ENCODE peak calls at places on chromosomes 11 and 22, in ten cellular contexts. B is upper lobe of right lung; I is fibroblast of pulmonary artery; J is AG10803; Z is pancreas; K is AG04449; A is AG09309; S is cardiac muscle cell; V is CD8-positive, alpha-beta T cell; W is left ventricle myocardium inferior. Y is an unnamed sample.

GRCh38 chr11:44372989-44373388 is 63.0 kb upstream of the ALX4 start:
- DNase-seq in B (no peak), I (no peak), J (no peak), Z (no peak), K (no peak), A (no peak), S (no peak), V (no peak), W (no peak), Y (no peak)

GRCh38 chr11:19868871-19869270 is 156.2 kb downstream of the NAV2 start:
- DNase-seq in B (no peak), I (no peak), J (peak), Z (no peak), K (no peak), A (no peak), S (peak), V (no peak), W (no peak), Y (no peak)

GRCh38 chr11:122850076-122850631 is 11.9 kb downstream of the CRTAM start:
- DNase-seq in B (no peak), I (peak), J (no peak), Z (no peak), K (no peak), A (peak), S (peak), V (peak), W (no peak), Y (no peak)

GRCh38 chr11:128726464-128727139 is 32.7 kb downstream of the FLI1 start:
- DNase-seq in B (no peak), I (no peak), J (no peak), Z (no peak), K (no peak), A (no peak), S (no peak), V (peak), W (no peak), Y (no peak)

GRCh38 chr11:129972596-129972995 is 30.0 kb downstream of the PRDM10 start:
- DNase-seq in B (no peak), I (no peak), J (no peak), Z (no peak), K (no peak), A (no peak), S (no peak), V (no peak), W (no peak), Y (no peak)

GRCh38 chr22:44862981-44863860 is 110.8 kb downstream of the ARHGAP8 start:
- DNase-seq in B (no peak), I (no peak), J (no peak), Z (no peak), K (no peak), A (no peak), S (no peak), V (no peak), W (no peak), Y (no peak)

GRCh38 chr11:118503216-118503615 is 24.1 kb upstream of the TTC36 start:
- DNase-seq in B (no peak), I (no peak), J (no peak), Z (no peak), K (no peak), A (no peak), S (no peak), V (no peak), W (no peak), Y (no peak)

GRCh38 chr11:62542750-62543567 is 3.6 kb downstream of the AHNAK start:
- DNase-seq in B (peak), I (peak), J (peak), Z (peak), K (peak), A (no peak), S (peak), V (peak), W (peak), Y (no peak)

GRCh38 chr22:39612811-39613548 is 42.4 kb downstream of the CACNA1I start:
- DNase-seq in B (no peak), I (no peak), J (no peak), Z (no peak), K (no peak), A (no peak), S (no peak), V (peak), W (no peak), Y (no peak)

GRCh38 chr22:20422965-20423635 is 14.5 kb downstream of the SCARF2 start:
- DNase-seq in B (peak), I (no peak), J (peak), Z (peak), K (no peak), A (no peak), S (no peak), V (no peak), W (peak), Y (no peak)

GRCh38 chr11:115100706-115101105 is 403.5 kb downstream of the CADM1 start:
- DNase-seq in B (no peak), I (no peak), J (no peak), Z (no peak), K (no peak), A (no peak), S (no peak), V (no peak), W (no peak), Y (no peak)

GRCh38 chr11:115098037-115098436 is 406.2 kb downstream of the CADM1 start:
- DNase-seq in B (no peak), I (no peak), J (no peak), Z (no peak), K (no peak), A (no peak), S (no peak), V (no peak), W (no peak), Y (no peak)

GRCh38 chr11:115104851-115105453 is 399.3 kb downstream of the CADM1 start:
- DNase-seq in B (no peak), I (no peak), J (no peak), Z (no peak), K (no peak), A (no peak), S (no peak), V (no peak), W (no peak), Y (no peak)

DNA sequence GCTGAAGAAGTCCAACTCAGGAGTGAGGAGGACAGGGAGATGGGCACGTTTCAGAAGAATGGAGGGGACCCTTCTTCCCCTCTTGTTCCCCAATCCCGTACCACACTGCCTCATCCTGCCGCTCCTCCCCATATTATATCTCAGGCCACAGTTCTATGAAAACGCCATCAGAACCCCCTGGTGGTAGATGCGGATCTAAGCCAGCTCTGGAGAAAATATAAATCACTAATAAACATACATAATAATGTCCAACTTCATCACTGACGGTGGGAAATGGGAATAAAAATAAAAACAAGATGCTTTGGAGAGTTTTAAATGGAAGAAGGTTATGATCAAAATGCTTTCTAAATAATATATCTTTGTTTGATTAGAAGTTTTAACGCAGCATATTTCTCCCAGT is 400.3 kb downstream of the CADM1 start:
- DNase-seq in B (no peak), I (no peak), J (no peak), Z (no peak), K (no peak), A (no peak), S (no peak), V (no peak), W (no peak), Y (no peak)
- TF ChIP-seq CTCF in B (no peak), I (no peak), J (no peak), Z (no peak), K (no peak), A (no peak), S (no peak), V (no peak), W (no peak), Y (no peak)

DNA sequence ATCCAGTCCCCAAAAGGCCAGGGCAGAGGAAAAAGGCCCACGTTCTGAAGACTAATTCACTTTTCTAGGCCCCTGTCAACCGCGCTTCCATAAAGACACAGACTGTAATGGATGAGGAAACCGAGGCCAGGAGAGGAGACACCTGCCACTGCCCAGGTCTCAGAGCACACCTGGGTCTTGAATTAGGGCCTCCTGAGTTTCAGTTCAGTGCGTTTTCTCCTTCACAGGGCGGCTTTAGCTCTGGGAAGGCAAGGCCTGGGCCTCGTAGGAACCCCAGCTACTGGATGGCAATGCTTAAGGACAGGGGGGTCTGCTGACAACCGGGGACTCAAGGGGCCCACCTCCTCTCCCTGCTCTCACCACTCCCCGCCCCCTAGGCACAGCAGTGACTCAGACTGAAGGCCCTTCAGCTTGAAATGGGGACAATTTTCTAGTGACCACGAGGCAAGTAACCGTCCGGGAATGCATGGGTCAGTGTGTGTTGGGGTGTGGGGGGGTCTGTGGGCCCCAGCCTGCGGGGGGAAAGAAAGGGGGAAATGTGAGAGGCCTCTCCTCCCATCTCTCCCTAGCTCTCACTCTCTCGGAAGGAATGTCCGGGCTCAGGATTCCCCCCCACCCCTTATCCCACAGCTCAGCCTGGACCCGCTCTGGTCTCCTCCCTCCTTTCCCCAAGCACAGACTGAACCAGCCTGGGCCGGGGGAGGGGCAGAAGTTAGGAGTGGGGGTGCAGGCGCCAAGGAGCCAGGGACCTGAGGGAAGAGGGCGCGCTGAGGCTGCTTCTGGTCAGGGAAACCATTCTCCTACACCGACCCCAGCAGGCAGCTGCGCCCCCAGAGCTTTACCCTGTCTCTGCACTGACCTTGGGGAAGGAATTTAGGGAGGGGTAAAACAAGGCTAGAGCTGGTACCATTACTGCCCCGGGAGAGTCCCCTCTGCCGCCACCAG is 17.2 kb downstream of the CREB3L1 start:
- DNase-seq in B (no peak), I (peak), J (peak), Z (no peak), K (peak), A (peak), S (peak), V (no peak), W (no peak), Y (no peak)
- H3K4me3 ChIP-seq in B (peak), I (peak), J (peak), Z (peak), K (peak), A (peak), S (peak), V (peak), W (peak), Y (peak)

GRCh38 chr11:70087446-70088167 is 9.5 kb downstream of the ANO1 start:
- DNase-seq in B (peak), I (no peak), J (no peak), Z (no peak), K (no peak), A (no peak), S (no peak), V (no peak), W (no peak), Y (no peak)
- TF ChIP-seq CTCF in B (no peak), I (no peak), J (no peak), Z (no peak), K (peak), A (no peak), S (no peak), V (no peak), W (no peak), Y (no peak)

DNA sequence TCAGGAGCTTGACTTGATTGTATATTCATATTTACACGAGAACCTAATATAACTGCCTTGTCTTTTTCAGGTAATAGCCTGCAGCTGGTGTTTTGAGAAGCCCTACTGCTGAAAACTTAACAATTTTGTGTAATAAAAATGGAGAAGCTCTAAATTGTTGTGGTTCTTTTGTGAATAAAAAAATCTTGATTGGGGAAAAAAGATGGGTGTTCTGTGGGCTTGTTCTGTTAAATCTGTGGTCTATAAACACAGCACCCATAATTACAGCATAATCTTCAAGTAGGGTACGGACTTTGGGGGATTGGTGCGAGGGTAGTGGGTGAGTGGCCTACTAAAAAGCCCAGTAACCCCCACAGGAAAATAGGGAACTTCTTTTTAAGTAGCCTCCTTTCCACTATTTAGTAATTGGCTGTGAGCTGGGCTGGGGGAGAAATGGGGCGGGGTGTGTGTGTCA is 7.5 kb downstream of the MALAT1 start:
- DNase-seq in B (no peak), I (no peak), J (no peak), Z (no peak), K (no peak), A (no peak), S (no peak), V (no peak), W (no peak), Y (peak)
- H3K4me3 ChIP-seq in B (peak), I (peak), J (peak), Z (no peak), K (peak), A (peak), S (peak), V (peak), W (peak), Y (peak)

DNA sequence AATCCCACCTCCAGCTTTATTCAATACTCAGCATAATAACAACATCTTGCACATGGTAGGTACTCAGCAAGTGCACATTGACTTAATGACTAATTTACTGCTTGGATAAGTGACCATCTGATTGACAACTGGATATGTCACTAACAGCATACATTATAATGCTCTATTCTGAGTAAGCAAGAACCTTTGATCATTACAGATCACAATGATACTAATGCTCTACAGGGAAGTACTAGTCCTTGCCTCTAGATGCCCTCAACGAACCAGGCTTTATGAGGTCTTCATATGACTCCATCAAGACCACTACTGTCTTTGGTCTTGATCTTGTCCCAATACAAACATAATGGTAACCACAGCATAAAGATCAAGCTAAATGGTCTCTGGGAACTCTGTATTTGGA is 167.6 kb upstream of the MTMR2 start:
- DNase-seq in B (no peak), I (no peak), J (no peak), Z (no peak), K (no peak), A (no peak), S (peak), V (no peak), W (no peak), Y (no peak)
- TF ChIP-seq CTCF in B (peak), I (no peak), J (peak), Z (no peak), K (no peak), A (peak), S (no peak), V (peak), W (no peak), Y (peak)

GRCh38 chr11:115939104-115939503 is 434.9 kb upstream of the CADM1 start:
- DNase-seq in B (no peak), I (peak), J (no peak), Z (no peak), K (no peak), A (no peak), S (peak), V (no peak), W (no peak), Y (no peak)
- H3K4me3 ChIP-seq in B (no peak), I (no peak), J (no peak), Z (no peak), K (no peak), A (no peak), S (no peak), V (no peak), W (no peak), Y (no peak)